ENCODE peak calls at places on chromosomes 13 and 19, in four cellular contexts. G is choroid plexus epithelial cell; E is OCI-LY7; W is stimulated activated CD4-positive, alpha-beta T cell treated with anti-CD3 and anti-CD28 coated beads, Interleukin-4, amount 100 ng/mL, for 48 hours. U is an unnamed sample.

GRCh38 chr19:7486923-7487322 is 1.9 kb downstream of the PEX11G start:
- DNase-seq in W (no peak), G (no peak), E (no peak), U (no peak)

GRCh38 chr19:47407417-47407774 is 11.9 kb downstream of the MEIS3 start:
- DNase-seq in G (no peak), E (no peak), W (no peak), U (no peak)

GRCh38 chr13:35988648-35989081 is 142.5 kb downstream of the DCLK1 start:
- DNase-seq in W (no peak), E (no peak), G (peak), U (no peak)

GRCh38 chr19:18849838-18850400 is 18.2 kb downstream of the UPF1 start:
- DNase-seq in E (no peak), G (peak), W (no peak), U (no peak)

GRCh38 chr13:46571189-46571901 is 18.4 kb downstream of the LRCH1 start:
- DNase-seq in W (no peak), E (no peak), G (peak), U (no peak)

GRCh38 chr13:73765651-73766384 is 368.4 kb downstream of the KLF12 start:
- DNase-seq in E (peak), W (peak), G (peak), U (peak)

GRCh38 chr13:26254583-26255102 is 714 bp downstream of the CDK8 start:
- DNase-seq in E (peak), W (peak), G (peak), U (peak)

GRCh38 chr13:103236213-103236612 is 170.0 kb upstream of the SLC10A2 start:
- DNase-seq in E (no peak), W (no peak), G (peak), U (peak)

GRCh38 chr19:35549174-35549788 is 3.9 kb downstream of the TMEM147 start:
- DNase-seq in E (peak), G (peak), W (peak), U (peak)

GRCh38 chr13:98487522-98487921 is 89.4 kb downstream of the STK24 start:
- DNase-seq in E (peak), G (no peak), W (no peak), U (no peak)

GRCh38 chr19:36418287-36419001 is at the start of gene ZFP82:
- DNase-seq in W (peak), E (peak), G (peak), U (peak)

GRCh38 chr19:33302974-33303790 is 848 bp upstream of the CEBPA start:
- DNase-seq in G (peak), W (no peak), E (peak), U (peak)

GRCh38 chr19:30319411-30319810 is 52.8 kb upstream of the ZNF536 start:
- DNase-seq in E (no peak), G (no peak), W (no peak), U (no peak)

GRCh38 chr19:46373573-46374359 is 26.9 kb downstream of the PPP5C start:
- DNase-seq in E (no peak), W (no peak), G (peak), U (peak)